ENCODE peak calls at places on chromosomes 6 and 20, in five cellular contexts. C, K, N, R and J are unnamed samples.

GRCh38 chr6:35208419-35208818 is 5.3 kb upstream of the SCUBE3 start:
- DNase-seq in C (no peak), K (no peak), N (no peak), R (no peak), J (no peak)

GRCh38 chr6:39669117-39669690 is 56.0 kb downstream of the KIF6 start:
- DNase-seq in C (no peak), K (no peak), N (no peak), R (no peak), J (no peak)

GRCh38 chr20:32762754-32763201 is 593 bp downstream of the DNMT3B start:
- DNase-seq in C (no peak), K (no peak), N (no peak), R (no peak), J (peak)

GRCh38 chr6:16770701-16771569 is 9.7 kb upstream of the ATXN1 start:
- DNase-seq in C (peak), K (peak), N (peak), R (peak), J (peak)

GRCh38 chr6:32947552-32948465 is 5.1 kb downstream of the HLA-DMA start:
- DNase-seq in C (peak), K (peak), N (peak), R (peak), J (no peak)

GRCh38 chr6:79313254-79313653 is 78.8 kb upstream of the HMGN3 start:
- DNase-seq in C (no peak), K (no peak), N (peak), R (peak), J (no peak)

GRCh38 chr6:93416575-93417420 is 2.6 kb downstream of the EPHA7 start:
- DNase-seq in C (peak), K (peak), N (peak), R (peak), J (peak)

GRCh38 chr6:156720739-156721714 is 56.2 kb upstream of the ARID1B start:
- DNase-seq in C (peak), K (peak), N (peak), R (peak), J (peak)

GRCh38 chr6:30705620-30706019 is 11.5 kb downstream of the MDC1 start:
- DNase-seq in C (no peak), K (no peak), N (no peak), R (no peak), J (no peak)

GRCh38 chr20:37442986-37443385 is 78.1 kb upstream of the NNAT start:
- DNase-seq in C (no peak), K (no peak), N (no peak), R (no peak), J (no peak)

GRCh38 chr6:43917878-43918382 is 147.9 kb downstream of the VEGFA start:
- DNase-seq in C (peak), K (no peak), N (peak), R (no peak), J (no peak)

GRCh38 chr6:101803146-101803545 is 409.6 kb downstream of the GRIK2 start:
- DNase-seq in C (peak), K (no peak), N (no peak), R (no peak), J (no peak)

GRCh38 chr6:169722362-169723199 is 1.7 kb downstream of the PHF10 start:
- DNase-seq in C (peak), K (peak), N (peak), R (peak), J (peak)

GRCh38 chr6:34189806-34190503 is 44.1 kb upstream of the GRM4 start:
- DNase-seq in C (no peak), K (no peak), N (no peak), R (no peak), J (no peak)

GRCh38 chr20:47237715-47238114 is 118.8 kb downstream of the ZMYND8 start:
- DNase-seq in C (no peak), K (no peak), N (no peak), R (no peak), J (no peak)

GRCh38 chr6:121764493-121764892 is 329.0 kb downstream of the GJA1 start:
- DNase-seq in C (no peak), K (no peak), N (no peak), R (no peak), J (no peak)

GRCh38 chr6:39348740-39349139 is 26.2 kb upstream of the KCNK16 start:
- DNase-seq in C (no peak), K (no peak), N (no peak), R (no peak), J (no peak)

GRCh38 chr20:6075428-6076219 is 21.8 kb upstream of the LRRN4 start:
- DNase-seq in C (peak), K (no peak), N (no peak), R (peak), J (no peak)

GRCh38 chr20:23082846-23083552 is 3.1 kb downstream of the CD93 start:
- DNase-seq in C (no peak), K (peak), N (no peak), R (peak), J (no peak)

GRCh38 chr20:51434556-51435256 is 107.8 kb downstream of the NFATC2 start:
- DNase-seq in C (peak), K (no peak), N (peak), R (no peak), J (no peak)

GRCh38 chr20:8633366-8633765 is 435.5 kb upstream of the PLCB4 start:
- DNase-seq in C (peak), K (no peak), N (no peak), R (no peak), J (no peak)

GRCh38 chr6:105370316-105370715 is 32.6 kb downstream of the PREP start:
- DNase-seq in C (peak), K (no peak), N (no peak), R (no peak), J (no peak)

GRCh38 chr6:128519132-128519930 is 1.1 kb downstream of the PTPRK start:
- DNase-seq in C (peak), K (peak), N (peak), R (peak), J (peak)

GRCh38 chr20:37385659-37386504 is 39.9 kb downstream of the SRC start:
- DNase-seq in C (no peak), K (peak), N (no peak), R (no peak), J (no peak)

GRCh38 chr6:160336200-160336599 is 12.0 kb upstream of the SLC22A3 start:
- DNase-seq in C (no peak), K (no peak), N (no peak), R (no peak), J (no peak)

GRCh38 chr6:49556429-49556837 is 6.0 kb downstream of the C6orf141 start:
- DNase-seq in C (peak), K (no peak), N (peak), R (peak), J (no peak)

GRCh38 chr20:48750941-48751620 is 76.7 kb downstream of the PREX1 start:
- DNase-seq in C (no peak), K (peak), N (no peak), R (peak), J (no peak)

GRCh38 chr6:3719462-3720308 is 31.8 kb downstream of the PXDC1 start:
- DNase-seq in C (no peak), K (no peak), N (no peak), R (no peak), J (no peak)

GRCh38 chr6:16691328-16691727 is 69.9 kb downstream of the ATXN1 start:
- DNase-seq in C (no peak), K (no peak), N (no peak), R (no peak), J (no peak)

GRCh38 chr20:44887466-44887865 is 2.0 kb downstream of the YWHAB start:
- DNase-seq in C (no peak), K (no peak), N (no peak), R (no peak), J (no peak)

GRCh38 chr20:44886828-44887227 is 1.3 kb downstream of the YWHAB start:
- DNase-seq in C (no peak), K (no peak), N (no peak), R (no peak), J (no peak)

GRCh38 chr20:44886276-44886671 is 769 bp downstream of the YWHAB start:
- DNase-seq in C (no peak), K (no peak), N (no peak), R (no peak), J (no peak)

GRCh38 chr20:44885392-44886275 is at the start of gene YWHAB:
- DNase-seq in C (peak), K (peak), N (peak), R (peak), J (peak)

GRCh38 chr20:44888226-44889103 is 3.0 kb downstream of the YWHAB start:
- DNase-seq in C (peak), K (no peak), N (peak), R (no peak), J (no peak)
- TF ChIP-seq CTCF in C (peak), K (peak), N (peak), R (peak), J (no peak)

GRCh38 chr6:2524090-2524489 is 226.6 kb downstream of the MYLK4 start:
- DNase-seq in C (no peak), K (no peak), N (no peak), R (no peak), J (no peak)

GRCh38 chr6:2526766-2527165 is 224.0 kb downstream of the MYLK4 start:
- DNase-seq in C (no peak), K (no peak), N (no peak), R (no peak), J (no peak)

GRCh38 chr6:2531426-2532208 is 219.1 kb downstream of the MYLK4 start:
- DNase-seq in C (peak), K (no peak), N (peak), R (no peak), J (no peak)

GRCh38 chr6:2528156-2528555 is 222.6 kb downstream of the MYLK4 start:
- DNase-seq in C (no peak), K (no peak), N (no peak), R (no peak), J (no peak)

GRCh38 chr6:2529217-2529719 is 221.5 kb downstream of the MYLK4 start:
- DNase-seq in C (no peak), K (no peak), N (no peak), R (peak), J (no peak)
- TF ChIP-seq CTCF in C (no peak), K (no peak), N (no peak), R (no peak), J (no peak)

DNA sequence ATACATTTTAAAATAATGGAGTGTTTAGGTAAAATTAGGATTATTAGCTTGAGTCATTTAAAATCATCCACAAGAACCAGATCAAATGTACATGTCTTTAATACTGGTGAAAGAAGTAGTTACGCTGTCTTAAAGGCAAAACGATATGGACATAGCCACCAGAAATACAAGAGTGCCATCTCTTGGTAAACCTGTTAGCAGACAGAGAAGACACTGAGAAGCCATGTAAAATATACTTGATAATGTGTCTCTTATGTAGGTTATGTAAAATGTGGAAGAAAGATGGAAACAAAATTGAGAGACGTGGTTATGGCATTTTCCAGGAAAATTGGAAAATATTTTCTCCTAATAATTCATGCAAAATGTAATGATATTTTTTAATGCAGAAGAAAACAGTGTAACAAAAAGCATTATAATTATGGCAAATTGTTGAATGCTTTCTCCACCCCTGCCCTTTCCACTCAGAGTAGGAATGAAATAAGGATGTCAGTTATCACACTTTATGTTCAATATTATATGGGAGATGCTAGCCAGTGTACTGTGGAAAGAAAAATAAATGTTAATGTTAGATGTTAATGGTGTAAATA is 12.2 kb upstream of the SLC17A2 start:
- DNase-seq in C (peak), K (no peak), N (peak), R (no peak), J (peak)
- TF ChIP-seq CTCF in C (peak), K (peak), N (peak), R (peak), J (peak)

GRCh38 chr6:161374971-161375873 is 101.4 kb upstream of the AGPAT4 start:
- DNase-seq in C (peak), K (peak), N (peak), R (peak), J (no peak)
- TF ChIP-seq CTCF in C (no peak), K (peak), N (peak), R (no peak), J (no peak)